ENCODE peak calls at places on chromosomes 6 and 20, in six cellular contexts. K is neural crest cell, D is fibroblast of the aortic adventitia, Q is transverse colon, O is astrocyte of the spinal cord, S is adrenal gland. H is an unnamed sample.

GRCh38 chr6:29967379-29968010 is 25.2 kb downstream of the HLA-A start:
- DNase-seq in K (no peak), D (no peak), Q (peak), O (peak), S (peak), H (no peak)

GRCh38 chr6:42428326-42429041 is 23.2 kb downstream of the TRERF1 start:
- DNase-seq in K (no peak), D (peak), Q (no peak), O (no peak), S (peak), H (no peak)

GRCh38 chr6:37856285-37856684 is 36.8 kb downstream of the ZFAND3 start:
- DNase-seq in K (no peak), D (no peak), Q (no peak), O (no peak), S (no peak), H (no peak)

GRCh38 chr6:50791900-50792508 is 26.7 kb upstream of the TFAP2B start:
- DNase-seq in K (peak), D (peak), Q (no peak), O (peak), S (no peak), H (no peak)

GRCh38 chr20:32752458-32753250 is 9.4 kb upstream of the COMMD7 start:
- DNase-seq in K (no peak), D (peak), Q (no peak), O (peak), S (no peak), H (no peak)

GRCh38 chr6:156963712-156964700 is 186.8 kb downstream of the ARID1B start:
- DNase-seq in K (no peak), D (peak), Q (no peak), O (peak), S (peak), H (no peak)

GRCh38 chr6:155276638-155277037 is 12.8 kb downstream of the CLDN20 start:
- DNase-seq in K (no peak), D (peak), Q (no peak), O (no peak), S (no peak), H (no peak)

GRCh38 chr20:38842017-38842416 is 36.5 kb downstream of the PPP1R16B start:
- DNase-seq in K (no peak), D (no peak), Q (no peak), O (no peak), S (no peak), H (no peak)

GRCh38 chr6:108380876-108381275 is 86.0 kb downstream of the AFG1L start:
- DNase-seq in K (no peak), D (no peak), Q (no peak), O (no peak), S (no peak), H (no peak)

GRCh38 chr6:99187429-99187828 is 162.0 kb downstream of the FAXC start:
- DNase-seq in K (no peak), D (no peak), Q (no peak), O (peak), S (no peak), H (no peak)

GRCh38 chr20:38604873-38605303 is 3.3 kb downstream of the ARHGAP40 start:
- DNase-seq in K (no peak), D (no peak), Q (no peak), O (peak), S (no peak), H (no peak)

GRCh38 chr6:36851149-36851614 is 11.9 kb upstream of the CPNE5 start:
- DNase-seq in K (peak), D (peak), Q (peak), O (peak), S (peak), H (no peak)

GRCh38 chr6:130046711-130047439 is 28.5 kb downstream of the L3MBTL3 start:
- DNase-seq in K (no peak), D (peak), Q (no peak), O (peak), S (no peak), H (no peak)

GRCh38 chr20:5923493-5923892 is 26.8 kb downstream of the TRMT6 start:
- DNase-seq in K (no peak), D (no peak), Q (no peak), O (no peak), S (no peak), H (no peak)

DNA sequence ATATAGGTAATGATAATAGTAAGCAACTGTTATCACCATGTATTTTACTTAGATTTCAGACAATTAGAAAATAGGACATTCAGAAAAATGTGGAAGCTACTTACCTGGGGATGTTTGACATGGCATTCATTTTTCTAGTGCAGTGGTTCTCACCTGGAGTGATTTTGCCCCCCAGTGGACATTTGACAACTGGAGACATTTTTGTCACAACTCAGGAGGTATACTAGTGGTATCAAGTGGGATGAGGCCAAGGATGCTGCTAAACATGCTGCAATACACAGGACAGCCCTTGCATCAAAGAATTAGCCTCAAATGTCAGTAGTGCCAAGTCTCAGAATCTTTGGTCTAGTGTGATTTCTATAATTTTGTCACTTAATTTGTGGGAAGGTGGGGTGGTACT is 36.1 kb downstream of the NUS1 start:
- DNase-seq in K (no peak), D (no peak), Q (no peak), O (no peak), S (no peak), H (no peak)
- TF ChIP-seq CTCF in K (peak), D (no peak), Q (no peak), O (no peak), S (no peak), H (no peak)

GRCh38 chr6:169639653-169640278 is 62.1 kb downstream of the WDR27 start:
- DNase-seq in K (no peak), D (no peak), Q (no peak), O (no peak), S (no peak), H (no peak)
- TF ChIP-seq CTCF in K (no peak), D (no peak), Q (no peak), O (no peak), S (no peak), H (no peak)

GRCh38 chr6:165441176-165441575 is 131.8 kb upstream of the C6orf118 start:
- DNase-seq in K (no peak), D (no peak), Q (no peak), O (no peak), S (no peak), H (no peak)

GRCh38 chr6:165443462-165443861 is 134.1 kb upstream of the C6orf118 start:
- DNase-seq in K (no peak), D (no peak), Q (no peak), O (no peak), S (no peak), H (no peak)

GRCh38 chr6:165439928-165440554 is 130.6 kb upstream of the C6orf118 start:
- DNase-seq in K (no peak), D (peak), Q (no peak), O (peak), S (no peak), H (no peak)
- TF ChIP-seq CTCF in K (peak), D (peak), Q (no peak), O (peak), S (peak), H (peak)

DNA sequence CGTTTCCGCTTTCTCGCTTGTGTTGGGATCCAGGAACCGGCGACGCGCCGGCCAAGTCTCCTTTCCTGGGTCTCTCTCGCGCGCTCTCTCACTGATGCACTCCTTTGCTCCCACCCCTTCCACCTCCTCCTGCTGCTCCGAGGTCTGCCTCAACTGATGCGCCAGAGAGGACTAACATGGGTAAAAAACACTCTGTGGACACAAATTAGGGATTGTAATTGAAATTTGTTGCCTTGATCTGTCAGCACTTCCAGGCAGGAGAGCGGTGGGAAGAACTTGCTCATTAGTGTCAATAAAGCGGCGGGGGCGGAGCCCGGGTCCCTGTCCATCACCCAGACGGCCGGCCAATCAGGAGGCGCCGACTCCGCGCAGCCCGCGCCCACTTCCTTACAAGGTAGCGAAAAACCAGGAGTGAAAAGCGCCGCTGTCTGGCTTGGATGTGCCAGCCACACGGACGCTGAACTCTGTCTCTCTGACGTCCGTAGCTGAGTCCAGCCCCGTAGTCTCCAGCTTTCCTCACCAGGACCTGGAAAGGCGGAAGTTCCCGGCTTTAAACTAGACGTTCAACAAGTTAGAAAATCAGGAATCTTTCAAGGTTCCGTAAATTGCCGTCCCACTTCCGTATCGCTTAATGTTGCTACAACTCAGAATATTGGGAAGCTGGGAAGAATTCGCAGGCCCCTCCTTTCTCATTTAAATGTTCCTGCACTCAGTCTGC is at the start of gene TBX18:
- DNase-seq in K (peak), D (peak), Q (peak), O (peak), S (peak), H (peak)
- TF ChIP-seq CTCF in K (no peak), D (no peak), Q (no peak), O (peak), S (no peak), H (no peak)

DNA sequence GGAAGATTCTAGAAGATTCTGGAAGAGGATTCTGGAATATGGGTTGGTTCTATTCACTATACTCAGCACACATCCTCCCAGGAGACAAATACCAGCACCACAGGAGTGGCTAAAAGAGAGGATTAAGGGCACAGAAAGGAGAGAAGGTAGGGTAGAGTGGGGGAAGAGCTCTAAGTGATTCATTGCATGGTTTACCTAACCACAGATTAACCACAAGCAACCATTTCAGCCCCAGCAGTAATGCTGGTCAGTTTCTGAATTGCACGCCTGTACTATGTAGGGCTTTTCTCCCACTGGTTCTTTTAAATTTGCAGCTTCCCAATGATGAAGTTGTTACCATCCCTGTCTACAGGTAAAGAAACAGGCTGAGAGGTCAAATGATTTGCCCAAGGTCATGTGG is 192.7 kb upstream of the PMEPA1 start:
- DNase-seq in K (no peak), D (no peak), Q (no peak), O (peak), S (no peak), H (no peak)
- TF ChIP-seq CTCF in K (no peak), D (no peak), Q (no peak), O (peak), S (no peak), H (no peak)

GRCh38 chr6:71619836-71620235 is 266.5 kb upstream of the RIMS1 start:
- DNase-seq in K (no peak), D (peak), Q (no peak), O (no peak), S (no peak), H (no peak)

DNA sequence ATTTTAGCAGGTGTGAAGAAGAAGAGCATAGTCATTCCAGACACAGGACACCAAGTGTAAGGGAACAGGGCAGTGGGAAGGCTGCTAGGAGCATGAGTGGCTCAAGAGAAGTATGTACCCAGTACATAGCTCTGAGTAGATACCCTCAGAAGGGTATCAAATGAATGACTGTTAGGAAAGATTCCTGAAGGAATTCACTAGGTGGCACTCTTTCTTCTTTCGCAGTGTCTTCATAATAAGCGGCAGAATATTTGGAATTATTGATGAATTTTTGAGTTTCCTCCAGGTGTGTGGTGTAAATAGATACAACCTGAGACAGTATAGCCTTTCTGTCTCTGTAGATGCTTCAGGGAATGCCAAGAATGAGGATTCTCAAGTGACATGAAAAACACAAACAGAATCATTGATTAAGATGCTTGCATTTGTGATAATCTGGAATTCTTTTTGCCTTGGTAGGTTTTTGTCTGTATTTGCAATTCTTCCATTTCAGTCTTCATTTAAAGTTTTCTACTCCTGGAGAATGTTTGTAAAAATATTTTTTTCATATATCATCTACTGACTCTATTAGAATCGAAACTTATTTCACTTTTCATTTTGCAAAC is 264.3 kb upstream of the RIMS1 start:
- DNase-seq in K (no peak), D (peak), Q (no peak), O (peak), S (no peak), H (no peak)
- TF ChIP-seq CTCF in K (peak), D (peak), Q (peak), O (peak), S (no peak), H (peak)

GRCh38 chr6:10424005-10424404 is 9.1 kb upstream of the TFAP2A start:
- DNase-seq in K (no peak), D (no peak), Q (no peak), O (no peak), S (no peak), H (no peak)
- TF ChIP-seq CTCF in K (peak), D (peak), Q (no peak), O (no peak), S (no peak), H (no peak)

DNA sequence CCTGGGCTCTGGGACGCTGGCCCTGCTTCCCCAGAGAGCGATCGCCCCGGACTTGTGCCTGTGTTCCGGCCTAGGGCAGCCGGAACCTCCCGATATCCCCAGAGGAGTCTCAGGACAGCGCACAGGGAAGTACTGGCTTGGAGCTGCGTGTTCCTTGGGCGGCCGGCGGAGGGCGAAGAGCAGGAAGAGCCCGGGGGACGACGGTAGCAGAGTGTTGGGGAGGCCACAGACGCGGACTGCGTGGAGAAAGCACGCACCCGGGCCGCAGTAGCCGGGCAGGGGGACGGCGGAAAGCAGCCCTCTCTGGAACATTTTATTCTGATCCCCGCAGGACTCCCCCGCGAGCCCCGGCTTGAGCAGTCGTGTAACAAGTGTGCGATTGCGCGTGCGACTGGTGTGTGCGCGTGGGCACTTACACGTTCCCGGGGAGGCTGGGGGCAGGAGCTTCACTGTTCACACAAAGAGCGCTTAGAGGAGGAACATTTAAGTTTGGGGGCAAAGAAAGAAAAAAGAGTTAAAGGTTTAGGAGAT is 36.1 kb downstream of the NCR2 start:
- DNase-seq in K (peak), D (peak), Q (peak), O (peak), S (peak), H (no peak)
- TF ChIP-seq CTCF in K (peak), D (peak), Q (peak), O (peak), S (peak), H (peak)

GRCh38 chr20:24892522-24892921 is 56.5 kb upstream of the CST7 start:
- DNase-seq in K (no peak), D (no peak), Q (no peak), O (no peak), S (no peak), H (no peak)
- TF ChIP-seq CTCF in K (no peak), D (no peak), Q (no peak), O (no peak), S (no peak), H (no peak)